ENCODE peak calls at places on chromosome 5, in five cellular contexts. J is HEK293T, M is HepG2, A is NT2/D1, W is GM12878. S is an unnamed sample.

GRCh38 chr5:79547982-79548381 is 34.0 kb upstream of the HOMER1 start:
- DNase-seq in A (no peak), J (no peak), W (no peak), M (no peak), S (no peak)

GRCh38 chr5:159877894-159878448 is 38.3 kb upstream of the ADRA1B start:
- DNase-seq in J (no peak), M (no peak), A (no peak), W (no peak), S (no peak)

GRCh38 chr5:57184322-57184721 is 10.5 kb downstream of the GPBP1 start:
- DNase-seq in J (no peak), A (no peak), M (no peak), W (no peak), S (no peak)

GRCh38 chr5:163571755-163572154 is 66.3 kb downstream of the MAT2B start:
- DNase-seq in J (no peak), A (no peak), M (no peak), W (no peak), S (no peak)

GRCh38 chr5:132812949-132813598 is at the start of gene SOWAHA:
- DNase-seq in W (no peak), A (no peak), J (peak), M (no peak), S (no peak)

GRCh38 chr5:13664377-13664776 is 280.1 kb downstream of the DNAH5 start:
- DNase-seq in M (no peak), J (no peak), A (no peak), W (no peak), S (no peak)

GRCh38 chr5:135108569-135108968 is 74.5 kb upstream of the PITX1 start:
- DNase-seq in A (no peak), J (no peak), M (no peak), W (no peak), S (no peak)

GRCh38 chr5:139806726-139807646 is 11.4 kb downstream of the PSD2 start:
- DNase-seq in W (no peak), J (no peak), A (no peak), M (no peak), S (no peak)

GRCh38 chr5:176162206-176162605 is 76.0 kb upstream of the SIMC1 start:
- DNase-seq in A (no peak), J (no peak), M (no peak), W (no peak), S (no peak)

GRCh38 chr5:131814990-131815389 is 18.2 kb upstream of the FNIP1 start:
- DNase-seq in M (no peak), A (peak), J (no peak), W (no peak), S (no peak)

GRCh38 chr5:178469011-178469974 is 120.9 kb downstream of the COL23A1 start:
- DNase-seq in M (no peak), A (no peak), W (no peak), J (no peak), S (no peak)

GRCh38 chr5:111016801-111017200 is 54.7 kb upstream of the TSLP start:
- DNase-seq in J (no peak), A (no peak), M (no peak), W (no peak), S (no peak)

GRCh38 chr5:67234671-67235176 is 38.1 kb upstream of the CD180 start:
- DNase-seq in J (no peak), M (peak), A (no peak), W (no peak), S (no peak)

GRCh38 chr5:32232441-32233219 is 58.5 kb upstream of the GOLPH3 start:
- DNase-seq in A (no peak), M (peak), W (peak), J (peak), S (peak)
- TF ChIP-seq SUZ12 in A (no peak), M (no peak), W (no peak), J (no peak), S (no peak)

DNA sequence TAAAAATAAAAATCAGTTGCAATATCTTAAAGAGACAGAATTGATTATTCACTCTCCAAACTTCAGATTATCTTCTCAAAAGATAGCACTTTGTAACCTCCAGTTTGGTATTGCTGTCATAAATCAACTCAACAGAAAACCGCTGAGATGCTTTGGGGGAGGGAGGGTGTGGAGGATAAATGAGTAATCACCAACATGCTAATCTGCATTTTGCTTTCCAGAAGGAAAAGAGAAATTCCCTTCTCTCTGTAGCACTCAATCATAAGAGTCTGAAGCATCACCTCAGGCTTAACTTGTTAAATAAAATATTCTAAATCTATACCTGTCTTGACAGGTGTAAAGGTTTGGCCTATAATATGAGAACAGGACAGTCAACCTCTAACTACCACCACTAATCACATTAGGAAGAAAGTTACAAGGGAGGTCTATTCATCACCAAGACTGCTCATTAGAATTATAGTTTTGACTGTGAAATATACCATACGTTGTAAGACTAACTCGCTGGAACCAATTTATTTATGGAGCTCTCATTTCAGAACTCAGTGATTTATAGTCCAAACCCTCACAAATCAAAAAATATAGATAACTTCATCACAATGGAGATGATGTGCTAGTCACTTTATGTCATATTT is 89.0 kb downstream of the PIK3R1 start:
- DNase-seq in M (no peak), W (no peak), A (no peak), J (no peak), S (no peak)
- TF ChIP-seq SUZ12 in M (no peak), W (no peak), A (no peak), J (no peak), S (no peak)

DNA sequence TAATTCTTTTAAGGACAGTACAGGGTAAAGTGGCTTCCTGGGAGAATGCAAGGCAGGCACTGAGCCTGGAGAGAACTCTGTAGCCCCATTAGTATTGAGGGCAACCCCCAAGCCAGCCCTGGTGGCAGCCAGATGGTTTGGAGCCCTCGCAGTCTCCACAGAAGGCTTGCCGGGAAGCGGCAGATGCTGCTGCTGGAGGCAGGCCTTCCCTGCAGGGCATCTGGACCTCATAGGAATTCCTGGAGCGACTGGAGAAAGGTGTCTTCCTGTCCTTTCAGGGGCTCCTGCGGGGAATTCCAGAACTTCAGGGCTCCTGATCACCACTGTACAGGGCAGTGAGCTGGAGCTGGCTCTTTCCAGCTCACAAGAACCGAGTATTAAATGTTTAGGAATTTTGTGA is 167.5 kb downstream of the INSYN2B start:
- DNase-seq in J (no peak), W (no peak), M (no peak), A (no peak), S (no peak)
- TF ChIP-seq SUZ12 in J (no peak), W (no peak), M (no peak), A (no peak), S (no peak)

GRCh38 chr5:15807248-15807647 is 307.3 kb downstream of the FBXL7 start:
- DNase-seq in A (no peak), J (no peak), M (no peak), W (no peak), S (no peak)
- TF ChIP-seq SUZ12 in A (no peak), J (no peak), M (no peak), W (no peak), S (no peak)

GRCh38 chr5:123487298-123487697 is 24.7 kb upstream of the CSNK1G3 start:
- DNase-seq in M (no peak), A (no peak), J (no peak), W (no peak), S (no peak)

GRCh38 chr5:123476696-123477095 is 35.3 kb upstream of the CSNK1G3 start:
- DNase-seq in W (no peak), A (no peak), J (no peak), M (no peak), S (no peak)

GRCh38 chr5:123483446-123484077 is 28.4 kb upstream of the CSNK1G3 start:
- DNase-seq in M (no peak), W (no peak), A (no peak), J (no peak), S (no peak)

GRCh38 chr5:123485275-123485674 is 26.7 kb upstream of the CSNK1G3 start:
- DNase-seq in J (no peak), W (no peak), M (no peak), A (no peak), S (no peak)

DNA sequence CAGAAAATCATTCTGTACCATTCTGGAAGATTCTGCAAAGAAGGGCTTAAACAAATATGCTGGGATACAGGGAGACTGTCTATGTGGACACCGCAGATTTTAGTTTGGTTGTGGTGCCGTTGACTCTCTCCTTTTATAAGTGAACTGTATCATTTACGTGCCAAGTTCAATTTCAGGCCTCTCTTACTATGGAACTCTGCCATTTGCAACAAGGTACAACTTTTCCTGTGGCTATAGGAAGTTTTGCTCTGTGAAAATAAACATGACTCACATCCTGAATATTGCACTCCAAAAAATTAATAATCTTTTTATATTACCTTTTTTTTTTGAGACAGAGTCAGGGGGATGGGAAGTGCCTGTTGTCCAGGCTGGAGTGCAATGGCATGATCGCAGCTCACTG is 29.7 kb upstream of the CSNK1G3 start:
- DNase-seq in A (no peak), M (no peak), J (no peak), W (no peak), S (no peak)
- TF ChIP-seq SUZ12 in A (no peak), M (no peak), J (no peak), W (no peak), S (no peak)

GRCh38 chr5:56175465-56175864 is 57.7 kb downstream of the ANKRD55 start:
- DNase-seq in J (no peak), W (no peak), M (no peak), A (peak), S (no peak)
- TF ChIP-seq SUZ12 in J (no peak), W (no peak), M (no peak), A (no peak), S (no peak)

DNA sequence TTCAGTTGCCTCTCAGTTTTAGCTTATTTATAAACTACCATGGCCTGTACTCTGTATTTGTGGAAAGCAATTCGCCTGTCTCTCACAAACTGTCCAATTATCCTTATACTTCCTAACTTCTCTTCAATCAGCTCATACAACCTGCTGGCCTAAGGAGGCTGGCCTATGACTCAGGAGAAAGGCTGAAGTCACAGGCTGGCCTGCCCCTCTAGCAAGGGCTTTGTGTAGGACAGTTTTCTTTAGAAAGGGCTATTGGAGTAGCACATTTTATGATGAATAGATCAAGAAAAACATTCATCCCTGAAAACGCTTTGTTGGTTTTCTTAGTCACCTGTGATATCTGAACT is 988.7 kb upstream of the ARRDC3 start:
- DNase-seq in A (no peak), M (no peak), J (no peak), W (no peak), S (no peak)
- TF ChIP-seq SUZ12 in A (no peak), M (no peak), J (no peak), W (no peak), S (no peak)

DNA sequence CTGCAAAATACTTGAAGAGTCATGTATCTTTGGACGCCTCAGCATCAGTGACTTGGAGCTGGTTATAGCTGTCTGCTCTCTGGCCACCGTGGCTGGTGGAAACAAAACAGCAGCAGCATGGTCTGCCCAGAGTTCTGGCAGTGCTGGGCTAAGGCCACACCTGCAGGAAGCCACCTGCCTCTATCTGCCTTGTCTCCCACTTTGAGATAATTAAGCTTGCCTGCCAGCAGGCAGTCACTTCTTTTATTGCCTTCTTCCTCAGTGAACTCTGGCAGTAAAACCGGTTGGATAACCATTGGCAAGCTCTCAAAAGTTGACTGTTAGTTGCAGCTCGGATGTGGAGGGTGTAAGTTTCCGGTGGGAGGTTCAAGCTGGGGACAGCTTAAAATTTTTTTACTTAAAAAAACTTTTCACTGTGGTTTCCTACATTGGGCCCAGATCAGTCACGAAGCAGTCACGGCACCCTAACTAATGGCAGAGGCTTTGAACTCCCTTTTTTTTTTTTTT is 4.9 kb downstream of the SMIM3 start:
- DNase-seq in A (no peak), W (peak), J (peak), M (no peak), S (no peak)
- TF ChIP-seq SUZ12 in A (no peak), W (no peak), J (no peak), M (no peak), S (no peak)